ENCODE peak calls at places on chromosome 6, in six cellular contexts. M, Z, V, T, W and D are unnamed samples.

GRCh38 chr6:45438849-45439406 is 61.2 kb upstream of the SUPT3H start:
- DNase-seq in W (peak), V (no peak), M (no peak), T (peak), Z (no peak), D (no peak)

GRCh38 chr6:356828-357251 is 34.7 kb upstream of the IRF4 start:
- DNase-seq in W (no peak), M (no peak), V (no peak), Z (no peak), T (no peak), D (no peak)

GRCh38 chr6:17393335-17394191 is at the start of gene CAP2:
- DNase-seq in W (no peak), V (no peak), Z (no peak), T (peak), M (peak), D (peak)

GRCh38 chr6:98824163-98824906 is 10.0 kb upstream of the POU3F2 start:
- DNase-seq in T (no peak), V (no peak), M (no peak), Z (no peak), W (no peak), D (no peak)

GRCh38 chr6:162485464-162485863 is 242.1 kb downstream of the PRKN start:
- DNase-seq in Z (no peak), V (no peak), M (no peak), T (no peak), W (no peak), D (no peak)

GRCh38 chr6:133923938-133924593 is 29.0 kb upstream of the TBPL1 start:
- DNase-seq in M (peak), W (peak), T (peak), V (peak), Z (peak), D (peak)

GRCh38 chr6:161889324-161889723 is 615.5 kb upstream of the AGPAT4 start:
- DNase-seq in M (no peak), W (no peak), T (no peak), V (no peak), Z (no peak), D (no peak)

GRCh38 chr6:30556714-30556963 is 350 bp upstream of the GNL1 start:
- DNase-seq in Z (peak), W (peak), T (no peak), M (no peak), V (no peak), D (peak)

GRCh38 chr6:17144016-17144415 is 42.2 kb downstream of the STMND1 start:
- DNase-seq in T (no peak), W (no peak), V (no peak), M (no peak), Z (no peak), D (no peak)

GRCh38 chr6:11971154-11971553 is 41.0 kb upstream of the HIVEP1 start:
- DNase-seq in W (no peak), M (peak), T (peak), Z (no peak), V (peak), D (no peak)

GRCh38 chr6:165985926-165986646 is 181.6 kb downstream of the TBXT start:
- DNase-seq in T (no peak), M (no peak), W (no peak), Z (no peak), V (no peak), D (no peak)
- H3K4me3 ChIP-seq in T (no peak), M (no peak), W (no peak), Z (no peak), V (no peak), D (no peak)

DNA sequence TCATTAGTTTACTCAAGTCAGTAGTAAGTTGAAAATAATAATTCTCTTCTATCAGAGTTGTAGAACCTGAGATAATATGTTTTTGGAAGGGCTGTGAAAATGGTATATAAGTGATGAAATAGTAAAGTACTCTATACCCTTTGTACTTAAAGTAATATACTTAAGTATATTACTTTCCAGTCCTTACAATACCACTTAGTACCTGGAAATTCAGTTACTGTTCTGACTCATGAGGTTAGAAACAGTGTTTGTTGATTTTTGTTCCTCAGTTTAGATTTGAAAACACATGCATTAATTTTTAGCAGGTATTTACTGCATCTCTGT is 10.1 kb downstream of the TULP4 start:
- DNase-seq in W (no peak), V (no peak), M (no peak), Z (no peak), T (no peak), D (no peak)
- H3K4me3 ChIP-seq in W (no peak), V (no peak), M (no peak), Z (no peak), T (no peak), D (no peak)

GRCh38 chr6:124297507-124297906 is 493.8 kb downstream of the NKAIN2 start:
- DNase-seq in W (no peak), Z (no peak), V (no peak), M (no peak), T (no peak), D (no peak)
- H3K4me3 ChIP-seq in W (peak), Z (no peak), V (no peak), M (no peak), T (no peak), D (no peak)

GRCh38 chr6:106496791-106497190 is 132.5 kb downstream of the RTN4IP1 start:
- DNase-seq in V (no peak), W (no peak), Z (no peak), M (no peak), T (no peak), D (no peak)

GRCh38 chr6:106490030-106490429 is 129.5 kb downstream of the CRYBG1 start:
- DNase-seq in W (no peak), Z (no peak), V (no peak), T (no peak), M (no peak), D (no peak)

GRCh38 chr6:106490974-106491373 is 130.5 kb downstream of the CRYBG1 start:
- DNase-seq in Z (no peak), M (no peak), T (no peak), W (no peak), V (no peak), D (no peak)

GRCh38 chr6:106490453-106490852 is 129.9 kb downstream of the CRYBG1 start:
- DNase-seq in V (no peak), T (no peak), W (no peak), Z (no peak), M (no peak), D (no peak)

DNA sequence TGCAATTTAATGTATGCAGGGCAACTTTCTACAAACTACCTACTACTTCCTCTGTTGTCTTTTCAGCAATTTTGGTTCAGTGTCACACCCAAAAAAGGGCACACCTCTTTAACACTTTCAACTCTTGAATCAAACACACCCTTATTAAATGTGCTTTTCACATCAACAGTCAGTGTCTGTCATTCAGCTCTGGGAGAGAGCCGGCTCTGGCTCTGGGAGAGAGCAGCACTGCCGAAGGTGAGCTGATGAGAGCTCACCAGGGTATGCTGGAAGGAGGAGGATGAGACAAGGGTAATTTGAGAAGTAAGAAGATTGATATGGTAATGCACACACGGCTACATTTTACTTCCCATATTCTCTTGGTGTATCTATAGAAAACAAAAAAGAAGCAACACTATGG is 134.3 kb downstream of the RTN4IP1 start:
- DNase-seq in M (no peak), T (no peak), Z (no peak), W (no peak), V (no peak), D (no peak)
- H3K4me3 ChIP-seq in M (no peak), T (no peak), Z (no peak), W (no peak), V (no peak), D (no peak)

DNA sequence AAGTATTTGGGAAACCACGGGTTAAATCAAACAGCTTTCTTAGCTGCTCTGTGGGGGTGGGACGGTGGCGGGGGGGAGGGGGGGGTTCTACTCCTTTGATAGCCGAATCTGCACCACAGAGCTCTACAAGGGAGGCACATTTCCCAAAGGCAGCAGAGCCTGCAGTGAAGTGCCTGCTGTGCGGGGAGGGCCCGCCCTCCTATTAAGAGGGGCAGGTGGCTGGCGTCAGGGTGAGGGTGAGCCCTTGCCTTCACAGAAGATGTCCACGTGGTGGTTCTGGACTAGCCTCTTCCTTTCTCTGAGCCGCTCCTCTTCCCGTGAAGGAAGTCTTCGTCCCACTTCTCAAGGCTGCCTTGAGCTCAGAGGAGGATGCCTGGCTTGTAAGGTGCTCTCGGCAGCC is 174.9 kb upstream of the THBS2 start:
- DNase-seq in Z (no peak), V (no peak), W (no peak), T (peak), M (no peak), D (no peak)
- H3K4me3 ChIP-seq in Z (no peak), V (no peak), W (no peak), T (no peak), M (no peak), D (no peak)

GRCh38 chr6:32635526-32636123 is 1.6 kb upstream of the HLA-DQA1 start:
- DNase-seq in Z (no peak), W (no peak), T (no peak), V (no peak), M (no peak), D (no peak)
- H3K4me3 ChIP-seq in Z (no peak), W (no peak), T (no peak), V (no peak), M (no peak), D (no peak)

DNA sequence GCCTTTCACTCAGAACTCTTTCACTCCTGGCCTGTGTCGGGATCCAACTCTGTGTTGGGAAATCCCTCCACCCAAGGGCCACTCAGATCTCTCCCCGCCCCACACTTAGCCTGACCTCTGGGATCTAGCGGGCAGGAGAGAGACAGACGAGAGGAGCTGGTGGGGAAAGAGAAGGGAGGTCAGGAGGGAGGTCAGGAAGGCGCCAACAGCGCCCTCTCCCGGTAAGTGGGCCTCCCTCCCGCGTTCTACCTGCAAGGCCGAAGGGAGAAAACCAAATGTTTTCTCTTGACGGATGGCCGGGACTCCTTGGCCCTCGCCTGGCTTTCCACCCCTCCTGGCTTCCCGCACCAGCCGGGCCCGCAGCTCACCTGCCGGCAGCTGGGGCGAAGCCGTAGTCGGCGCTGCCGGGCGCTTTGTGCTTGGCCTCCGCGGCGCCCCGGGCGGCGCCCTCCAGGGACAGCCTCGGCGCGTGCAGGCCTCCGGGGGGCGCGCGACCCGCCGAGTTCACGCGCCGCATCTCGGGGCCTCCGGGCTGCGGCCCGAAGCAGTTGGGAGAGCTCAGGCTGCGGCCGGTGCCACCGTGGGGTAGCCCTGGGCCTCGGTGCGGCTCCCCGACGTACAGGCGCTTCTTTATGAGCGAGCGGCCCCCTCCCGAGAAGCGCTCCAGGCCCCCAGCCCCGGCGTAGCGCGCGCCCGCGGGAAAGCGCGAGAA is 38.2 kb downstream of the C6orf132 start:
- DNase-seq in Z (peak), M (no peak), T (peak), W (no peak), V (no peak), D (peak)
- H3K4me3 ChIP-seq in Z (peak), M (no peak), T (no peak), W (no peak), V (no peak), D (no peak)

GRCh38 chr6:144410059-144410458 is 124.9 kb downstream of the UTRN start:
- DNase-seq in M (no peak), T (no peak), Z (no peak), V (no peak), W (no peak), D (no peak)

GRCh38 chr6:144413418-144413817 is 128.3 kb downstream of the UTRN start:
- DNase-seq in T (peak), M (no peak), W (no peak), Z (no peak), V (no peak), D (no peak)

GRCh38 chr6:144415014-144415413 is 129.9 kb downstream of the UTRN start:
- DNase-seq in M (no peak), W (no peak), T (peak), V (no peak), Z (no peak), D (peak)

GRCh38 chr6:144408151-144408550 is 123.0 kb downstream of the UTRN start:
- DNase-seq in W (no peak), Z (no peak), M (no peak), T (peak), V (no peak), D (no peak)

GRCh38 chr6:144411506-144412165 is 126.5 kb downstream of the UTRN start:
- DNase-seq in T (no peak), M (no peak), V (no peak), Z (no peak), W (no peak), D (no peak)
- H3K4me3 ChIP-seq in T (no peak), M (peak), V (no peak), Z (no peak), W (no peak), D (no peak)